ENCODE peak calls at places on chromosomes 5 and 9, in nine cellular contexts. N, B, S, Q, J, E, I, Z and T are unnamed samples.
A peak's percentile ranks its signal among the peaks of the same experiment; 100 is the strongest.

GRCh38 chr5:76473676-76474075 is 70.6 kb downstream of the IQGAP2 start:
- DNase-seq in N (no peak), B (no peak), S (no peak), Q (no peak), J (no peak), E (no peak), I (no peak), Z (no peak), T (peak; percentile 70)

GRCh38 chr9:121607434-121608248 is 43.8 kb upstream of the DAB2IP start:
- DNase-seq in N (peak; percentile 29), B (no peak), S (peak; percentile 83), Q (no peak), J (no peak), E (no peak), I (no peak), Z (no peak), T (no peak)

GRCh38 chr5:179795049-179795862 is 1.5 kb downstream of the LTC4S start:
- DNase-seq in N (peak; percentile 47), B (no peak), S (no peak), Q (no peak), J (peak; percentile 55), E (no peak), I (no peak), Z (no peak), T (no peak)

GRCh38 chr5:59266410-59266809 is 627.1 kb downstream of the PDE4D start:
- DNase-seq in N (no peak), B (no peak), S (no peak), Q (no peak), J (no peak), E (no peak), I (no peak), Z (no peak), T (no peak)

GRCh38 chr9:37963936-37964739 is 60.2 kb upstream of the SLC25A51 start:
- DNase-seq in N (peak; percentile 87), B (peak; percentile 71), S (no peak), Q (peak; percentile 53), J (peak; percentile 64), E (no peak), I (peak; percentile 88), Z (peak; percentile 62), T (no peak)

GRCh38 chr5:85604786-85605185 is 1013.0 kb upstream of the COX7C start:
- DNase-seq in N (no peak), B (no peak), S (no peak), Q (no peak), J (no peak), E (no peak), I (no peak), Z (no peak), T (no peak)

GRCh38 chr9:85248514-85249312 is 493.0 kb downstream of the AGTPBP1 start:
- DNase-seq in N (peak; percentile 6), B (no peak), S (no peak), Q (no peak), J (peak; percentile 79), E (no peak), I (peak; percentile 66), Z (no peak), T (no peak)

GRCh38 chr9:75188756-75189155 is 100.4 kb downstream of the OSTF1 start:
- DNase-seq in N (no peak), B (no peak), S (no peak), Q (no peak), J (peak; percentile 95), E (no peak), I (no peak), Z (no peak), T (no peak)

GRCh38 chr9:124602204-124602603 is 95.0 kb upstream of the NR5A1 start:
- DNase-seq in N (peak; percentile 39), B (no peak), S (no peak), Q (no peak), J (peak; percentile 61), E (no peak), I (no peak), Z (peak; percentile 40), T (no peak)

GRCh38 chr5:79702606-79703380 is 13.2 kb downstream of the CMYA5 start:
- DNase-seq in N (peak; percentile 34), B (no peak), S (peak; percentile 55), Q (no peak), J (no peak), E (no peak), I (peak; percentile 68), Z (no peak), T (peak; percentile 6)
- TF ChIP-seq CTCF in N (peak; percentile 68), B (peak; percentile 73), S (peak; percentile 52), Q (peak; percentile 71), J (peak; percentile 69), E (no peak), I (peak; percentile 56), Z (no peak), T (peak; percentile 73)

GRCh38 chr5:171627936-171628335 is 157.7 kb upstream of the SMIM23 start:
- DNase-seq in N (no peak), B (no peak), S (no peak), Q (no peak), J (no peak), E (no peak), I (no peak), Z (no peak), T (no peak)

GRCh38 chr5:171628344-171628743 is 157.3 kb upstream of the SMIM23 start:
- DNase-seq in N (no peak), B (no peak), S (no peak), Q (no peak), J (no peak), E (no peak), I (peak; percentile 60), Z (no peak), T (no peak)

GRCh38 chr5:171629221-171630005 is 156.2 kb upstream of the SMIM23 start:
- DNase-seq in N (peak; percentile 34), B (no peak), S (no peak), Q (no peak), J (peak; percentile 17), E (no peak), I (no peak), Z (no peak), T (no peak)

GRCh38 chr5:171630670-171631065 is 154.9 kb upstream of the SMIM23 start:
- DNase-seq in N (no peak), B (no peak), S (no peak), Q (no peak), J (no peak), E (no peak), I (no peak), Z (no peak), T (no peak)

GRCh38 chr5:171630047-171630669 is 155.5 kb upstream of the SMIM23 start:
- DNase-seq in N (peak; percentile 68), B (peak; percentile 11), S (peak; percentile 57), Q (peak; percentile 63), J (peak; percentile 26), E (no peak), I (peak; percentile 16), Z (no peak), T (no peak)
- TF ChIP-seq CTCF in N (peak; percentile 57), B (peak; percentile 69), S (peak; percentile 26), Q (peak; percentile 59), J (peak; percentile 72), E (no peak), I (peak; percentile 45), Z (no peak), T (no peak)

GRCh38 chr5:178478370-178478769 is 111.8 kb downstream of the COL23A1 start:
- DNase-seq in N (no peak), B (no peak), S (no peak), Q (no peak), J (no peak), E (no peak), I (no peak), Z (no peak), T (no peak)
- TF ChIP-seq CTCF in N (no peak), B (no peak), S (no peak), Q (no peak), J (no peak), E (no peak), I (no peak), Z (no peak), T (no peak)

GRCh38 chr5:172816887-172817418 is 17.1 kb upstream of the ERGIC1 start:
- DNase-seq in N (peak; percentile 59), B (no peak), S (no peak), Q (no peak), J (peak; percentile 93), E (no peak), I (peak; percentile 70), Z (no peak), T (no peak)
- TF ChIP-seq CTCF in N (no peak), B (no peak), S (no peak), Q (no peak), J (peak; percentile 47), E (no peak), I (no peak), Z (no peak), T (no peak)